ENCODE peak calls at places on chromosomes 7 and 10, in four cellular contexts. Y is cardiac fibroblast, N is germinal center, X is A549. V is an unnamed sample.

GRCh38 chr10:75294518-75294865 is 58.7 kb upstream of the COMTD1 start:
- DNase-seq in X (peak), N (no peak), Y (no peak), V (peak)

GRCh38 chr7:135620980-135621850 is 41.1 kb upstream of the STMP1 start:
- DNase-seq in N (peak), X (peak), Y (peak), V (peak)

GRCh38 chr10:26621889-26622681 is 75.4 kb upstream of the PDSS1 start:
- DNase-seq in X (peak), Y (no peak), N (peak), V (no peak)

GRCh38 chr7:76393116-76394031 is 16.1 kb downstream of the SSC4D start:
- DNase-seq in X (peak), Y (peak), N (peak), V (peak)

GRCh38 chr7:16604054-16604453 is 41.5 kb downstream of the ANKMY2 start:
- DNase-seq in N (no peak), X (peak), Y (peak), V (no peak)

GRCh38 chr7:148286150-148286549 is 304.4 kb upstream of the C7orf33 start:
- DNase-seq in N (no peak), X (peak), Y (no peak), V (peak)

GRCh38 chr10:3119796-3120459 is 52.6 kb downstream of the PFKP start:
- DNase-seq in Y (peak), X (peak), N (no peak), V (peak)

GRCh38 chr7:82594665-82595064 is 151.1 kb upstream of the CACNA2D1 start:
- DNase-seq in Y (peak), N (no peak), X (no peak), V (no peak)

GRCh38 chr10:24574161-24574560 is 149.5 kb downstream of the ARHGAP21 start:
- DNase-seq in N (no peak), Y (no peak), X (no peak), V (no peak)

GRCh38 chr10:60846173-60846572 is 67.9 kb downstream of the CDK1 start:
- DNase-seq in Y (peak), N (no peak), X (peak), V (peak)

GRCh38 chr10:71580415-71580814 is 139.2 kb downstream of the C10orf105 start:
- DNase-seq in X (no peak), N (no peak), Y (no peak), V (no peak)

GRCh38 chr10:79286318-79286951 is 60.8 kb upstream of the PPIF start:
- DNase-seq in Y (peak), X (no peak), N (peak), V (no peak)

GRCh38 chr10:14873090-14873760 is 5.4 kb upstream of the SUV39H2 start:
- DNase-seq in X (no peak), Y (peak), N (no peak), V (no peak)

GRCh38 chr7:69739906-69740545 is 141.8 kb downstream of the AUTS2 start:
- DNase-seq in N (peak), X (no peak), Y (peak), V (no peak)

GRCh38 chr10:63110940-63111339 is 22.2 kb upstream of the NRBF2 start:
- DNase-seq in X (no peak), Y (no peak), N (no peak), V (no peak)

GRCh38 chr10:132419631-132420468 is 22.9 kb downstream of the PWWP2B start:
- DNase-seq in N (peak), X (no peak), Y (no peak), V (no peak)

GRCh38 chr7:46291064-46291463 is 370.0 kb upstream of the IGFBP3 start:
- DNase-seq in Y (peak), N (no peak), X (no peak), V (peak)

GRCh38 chr10:3150366-3150765 is 22.2 kb downstream of the PITRM1 start:
- DNase-seq in N (no peak), Y (no peak), X (no peak), V (no peak)

GRCh38 chr7:50436133-50436802 is 13.9 kb downstream of the FIGNL1 start:
- DNase-seq in Y (peak), N (no peak), X (peak), V (peak)

GRCh38 chr10:86730227-86730626 is 26.2 kb upstream of the BMPR1A start:
- DNase-seq in X (no peak), Y (peak), N (no peak), V (no peak)

GRCh38 chr10:49292565-49293207 is 6.3 kb upstream of the C10orf71 start:
- DNase-seq in X (no peak), N (no peak), Y (no peak), V (no peak)

GRCh38 chr7:131745645-131746248 is 189.3 kb upstream of the PODXL start:
- DNase-seq in Y (peak), X (peak), N (no peak), V (peak)

GRCh38 chr10:62248465-62248864 is 20.2 kb downstream of the RTKN2 start:
- DNase-seq in Y (peak), X (no peak), N (no peak), V (no peak)

GRCh38 chr10:130013938-130014733 is 50.1 kb upstream of the EBF3 start:
- DNase-seq in N (no peak), Y (no peak), X (no peak), V (no peak)

GRCh38 chr7:134016223-134016941 is 110.8 kb upstream of the LRGUK start:
- DNase-seq in Y (peak), N (no peak), X (peak), V (peak)

GRCh38 chr7:134823400-134823799 is 44.0 kb downstream of the CALD1 start:
- DNase-seq in N (no peak), Y (peak), X (no peak), V (no peak)

GRCh38 chr10:97065128-97065527 is 120.6 kb downstream of the SLIT1 start:
- DNase-seq in N (no peak), Y (no peak), X (peak), V (no peak)

GRCh38 chr7:36790280-36790679 is 66.0 kb upstream of the AOAH start:
- DNase-seq in X (no peak), Y (no peak), N (no peak), V (no peak)

GRCh38 chr7:14023838-14024237 is 34.4 kb upstream of the ETV1 start:
- DNase-seq in X (no peak), Y (peak), N (no peak), V (no peak)

GRCh38 chr10:58588673-58589265 is 76.1 kb downstream of the BICC1 start:
- DNase-seq in X (no peak), Y (no peak), N (no peak), V (no peak)

GRCh38 chr10:132347211-132347930 is 15.4 kb downstream of the LRRC27 start:
- DNase-seq in Y (no peak), N (no peak), X (no peak), V (no peak)

GRCh38 chr7:78953090-78953489 is 500.4 kb downstream of the MAGI2 start:
- DNase-seq in X (no peak), N (no peak), Y (no peak), V (no peak)

V was measured in HTR-8/SVneo.